ENCODE peak calls at places on chromosomes 3 and 15, in ten cellular contexts. One of them, this sample, is unnamed.

GRCh38 chr3:68403741-68404140 is 528.6 kb downstream of the TAFA4 start:
- DNase-seq in H9: no peak
- DNase-seq in progenitor cell of endocrine pancreas: no peak
- DNase-seq in activated CD4-positive, CD25-positive, alpha-beta regulatory T cell: no peak
- DNase-seq in T-helper 1 cell: no peak
- DNase-seq in T1000: no peak
- DNase-seq in dorsolateral prefrontal cortex: no peak
- DNase-seq in stimulated activated CD8-positive, alpha-beta memory T cell treated with anti-CD3 and anti-CD28 coated beads, Interleukin-15, amount 100 ng/mL, for 1 hour: no peak
- DNase-seq in CD4-positive, alpha-beta T cell: no peak
- DNase-seq in ELR: no peak
- DNase-seq in this sample: no peak

GRCh38 chr15:64426845-64427465 is 33.4 kb upstream of the ZNF609 start:
- DNase-seq in H9: no peak
- DNase-seq in progenitor cell of endocrine pancreas: no peak
- DNase-seq in activated CD4-positive, CD25-positive, alpha-beta regulatory T cell: no peak
- DNase-seq in T-helper 1 cell: no peak
- DNase-seq in T1000: no peak
- DNase-seq in dorsolateral prefrontal cortex: no peak
- DNase-seq in stimulated activated CD8-positive, alpha-beta memory T cell treated with anti-CD3 and anti-CD28 coated beads, Interleukin-15, amount 100 ng/mL, for 1 hour: no peak
- DNase-seq in CD4-positive, alpha-beta T cell: no peak
- DNase-seq in ELR: peak
- DNase-seq in this sample: no peak

GRCh38 chr15:78247895-78248294 is 13.5 kb upstream of the ACSBG1 start:
- DNase-seq in H9: no peak
- DNase-seq in progenitor cell of endocrine pancreas: no peak
- DNase-seq in activated CD4-positive, CD25-positive, alpha-beta regulatory T cell: no peak
- DNase-seq in T-helper 1 cell: no peak
- DNase-seq in T1000: no peak
- DNase-seq in dorsolateral prefrontal cortex: no peak
- DNase-seq in stimulated activated CD8-positive, alpha-beta memory T cell treated with anti-CD3 and anti-CD28 coated beads, Interleukin-15, amount 100 ng/mL, for 1 hour: no peak
- DNase-seq in CD4-positive, alpha-beta T cell: no peak
- DNase-seq in ELR: no peak
- DNase-seq in this sample: no peak

GRCh38 chr15:40266828-40267304 is 16.0 kb downstream of the ANKRD63 start:
- DNase-seq in H9: no peak
- DNase-seq in progenitor cell of endocrine pancreas: no peak
- DNase-seq in activated CD4-positive, CD25-positive, alpha-beta regulatory T cell: no peak
- DNase-seq in T-helper 1 cell: no peak
- DNase-seq in T1000: peak
- DNase-seq in dorsolateral prefrontal cortex: no peak
- DNase-seq in stimulated activated CD8-positive, alpha-beta memory T cell treated with anti-CD3 and anti-CD28 coated beads, Interleukin-15, amount 100 ng/mL, for 1 hour: no peak
- DNase-seq in CD4-positive, alpha-beta T cell: no peak
- DNase-seq in ELR: peak
- DNase-seq in this sample: peak

GRCh38 chr3:142943870-142944269 is 19.6 kb downstream of the PAQR9 start:
- DNase-seq in H9: no peak
- DNase-seq in progenitor cell of endocrine pancreas: no peak
- DNase-seq in activated CD4-positive, CD25-positive, alpha-beta regulatory T cell: no peak
- DNase-seq in T-helper 1 cell: no peak
- DNase-seq in T1000: no peak
- DNase-seq in dorsolateral prefrontal cortex: no peak
- DNase-seq in stimulated activated CD8-positive, alpha-beta memory T cell treated with anti-CD3 and anti-CD28 coated beads, Interleukin-15, amount 100 ng/mL, for 1 hour: no peak
- DNase-seq in CD4-positive, alpha-beta T cell: no peak
- DNase-seq in ELR: peak
- DNase-seq in this sample: no peak

GRCh38 chr3:138265745-138266144 is 63.9 kb downstream of the NME9 start:
- DNase-seq in H9: no peak
- DNase-seq in progenitor cell of endocrine pancreas: no peak
- DNase-seq in activated CD4-positive, CD25-positive, alpha-beta regulatory T cell: no peak
- DNase-seq in T-helper 1 cell: no peak
- DNase-seq in T1000: no peak
- DNase-seq in dorsolateral prefrontal cortex: no peak
- DNase-seq in stimulated activated CD8-positive, alpha-beta memory T cell treated with anti-CD3 and anti-CD28 coated beads, Interleukin-15, amount 100 ng/mL, for 1 hour: no peak
- DNase-seq in CD4-positive, alpha-beta T cell: no peak
- DNase-seq in ELR: no peak
- DNase-seq in this sample: no peak

GRCh38 chr3:112755845-112756671 is 90.6 kb downstream of the CD200R1L start:
- DNase-seq in H9: no peak
- DNase-seq in progenitor cell of endocrine pancreas: no peak
- DNase-seq in activated CD4-positive, CD25-positive, alpha-beta regulatory T cell: no peak
- DNase-seq in T-helper 1 cell: no peak
- DNase-seq in T1000: no peak
- DNase-seq in dorsolateral prefrontal cortex: no peak
- DNase-seq in stimulated activated CD8-positive, alpha-beta memory T cell treated with anti-CD3 and anti-CD28 coated beads, Interleukin-15, amount 100 ng/mL, for 1 hour: no peak
- DNase-seq in CD4-positive, alpha-beta T cell: no peak
- DNase-seq in ELR: no peak
- DNase-seq in this sample: no peak

GRCh38 chr15:96304839-96305238 is 25.7 kb upstream of the NR2F2 start:
- DNase-seq in H9: no peak
- DNase-seq in progenitor cell of endocrine pancreas: no peak
- DNase-seq in activated CD4-positive, CD25-positive, alpha-beta regulatory T cell: no peak
- DNase-seq in T-helper 1 cell: no peak
- DNase-seq in T1000: no peak
- DNase-seq in dorsolateral prefrontal cortex: no peak
- DNase-seq in stimulated activated CD8-positive, alpha-beta memory T cell treated with anti-CD3 and anti-CD28 coated beads, Interleukin-15, amount 100 ng/mL, for 1 hour: no peak
- DNase-seq in CD4-positive, alpha-beta T cell: no peak
- DNase-seq in ELR: no peak
- DNase-seq in this sample: no peak

GRCh38 chr3:45509038-45509767 is 85.3 kb upstream of the LIMD1 start:
- DNase-seq in H9: peak
- DNase-seq in progenitor cell of endocrine pancreas: no peak
- DNase-seq in activated CD4-positive, CD25-positive, alpha-beta regulatory T cell: no peak
- DNase-seq in T-helper 1 cell: no peak
- DNase-seq in T1000: peak
- DNase-seq in dorsolateral prefrontal cortex: peak
- DNase-seq in stimulated activated CD8-positive, alpha-beta memory T cell treated with anti-CD3 and anti-CD28 coated beads, Interleukin-15, amount 100 ng/mL, for 1 hour: no peak
- DNase-seq in CD4-positive, alpha-beta T cell: no peak
- DNase-seq in ELR: peak
- DNase-seq in this sample: peak

GRCh38 chr3:36653095-36653494 is 111.3 kb downstream of the DCLK3 start:
- DNase-seq in H9: no peak
- DNase-seq in progenitor cell of endocrine pancreas: no peak
- DNase-seq in activated CD4-positive, CD25-positive, alpha-beta regulatory T cell: no peak
- DNase-seq in T-helper 1 cell: no peak
- DNase-seq in T1000: peak
- DNase-seq in dorsolateral prefrontal cortex: no peak
- DNase-seq in stimulated activated CD8-positive, alpha-beta memory T cell treated with anti-CD3 and anti-CD28 coated beads, Interleukin-15, amount 100 ng/mL, for 1 hour: no peak
- DNase-seq in CD4-positive, alpha-beta T cell: no peak
- DNase-seq in ELR: peak
- DNase-seq in this sample: peak

GRCh38 chr3:67083277-67083676 is 85.2 kb downstream of the KBTBD8 start:
- DNase-seq in H9: no peak
- DNase-seq in progenitor cell of endocrine pancreas: no peak
- DNase-seq in activated CD4-positive, CD25-positive, alpha-beta regulatory T cell: peak
- DNase-seq in T-helper 1 cell: peak
- DNase-seq in T1000: no peak
- DNase-seq in dorsolateral prefrontal cortex: no peak
- DNase-seq in stimulated activated CD8-positive, alpha-beta memory T cell treated with anti-CD3 and anti-CD28 coated beads, Interleukin-15, amount 100 ng/mL, for 1 hour: peak
- DNase-seq in CD4-positive, alpha-beta T cell: no peak
- DNase-seq in ELR: peak
- DNase-seq in this sample: peak

GRCh38 chr3:53845881-53846133 is 412 bp downstream of the CHDH start:
- DNase-seq in H9: no peak
- DNase-seq in progenitor cell of endocrine pancreas: peak
- DNase-seq in activated CD4-positive, CD25-positive, alpha-beta regulatory T cell: no peak
- DNase-seq in T-helper 1 cell: no peak
- DNase-seq in T1000: no peak
- DNase-seq in dorsolateral prefrontal cortex: no peak
- DNase-seq in stimulated activated CD8-positive, alpha-beta memory T cell treated with anti-CD3 and anti-CD28 coated beads, Interleukin-15, amount 100 ng/mL, for 1 hour: no peak
- DNase-seq in CD4-positive, alpha-beta T cell: no peak
- DNase-seq in ELR: no peak
- DNase-seq in this sample: no peak

GRCh38 chr3:58383476-58383875 is 50.2 kb downstream of the PDHB start:
- DNase-seq in H9: no peak
- DNase-seq in progenitor cell of endocrine pancreas: no peak
- DNase-seq in activated CD4-positive, CD25-positive, alpha-beta regulatory T cell: no peak
- DNase-seq in T-helper 1 cell: no peak
- DNase-seq in T1000: no peak
- DNase-seq in dorsolateral prefrontal cortex: no peak
- DNase-seq in stimulated activated CD8-positive, alpha-beta memory T cell treated with anti-CD3 and anti-CD28 coated beads, Interleukin-15, amount 100 ng/mL, for 1 hour: no peak
- DNase-seq in CD4-positive, alpha-beta T cell: no peak
- DNase-seq in ELR: peak
- DNase-seq in this sample: peak

GRCh38 chr3:171184372-171184771 is 157.9 kb upstream of the SLC2A2 start:
- DNase-seq in H9: no peak
- DNase-seq in progenitor cell of endocrine pancreas: no peak
- DNase-seq in activated CD4-positive, CD25-positive, alpha-beta regulatory T cell: no peak
- DNase-seq in T-helper 1 cell: no peak
- DNase-seq in T1000: no peak
- DNase-seq in dorsolateral prefrontal cortex: no peak
- DNase-seq in stimulated activated CD8-positive, alpha-beta memory T cell treated with anti-CD3 and anti-CD28 coated beads, Interleukin-15, amount 100 ng/mL, for 1 hour: no peak
- DNase-seq in CD4-positive, alpha-beta T cell: no peak
- DNase-seq in ELR: no peak
- DNase-seq in this sample: no peak

GRCh38 chr3:58624550-58624949 is 42.0 kb downstream of the FAM3D start:
- DNase-seq in H9: no peak
- DNase-seq in progenitor cell of endocrine pancreas: no peak
- DNase-seq in activated CD4-positive, CD25-positive, alpha-beta regulatory T cell: no peak
- DNase-seq in T-helper 1 cell: no peak
- DNase-seq in T1000: no peak
- DNase-seq in dorsolateral prefrontal cortex: no peak
- DNase-seq in stimulated activated CD8-positive, alpha-beta memory T cell treated with anti-CD3 and anti-CD28 coated beads, Interleukin-15, amount 100 ng/mL, for 1 hour: no peak
- DNase-seq in CD4-positive, alpha-beta T cell: no peak
- DNase-seq in ELR: no peak
- DNase-seq in this sample: no peak

GRCh38 chr3:56424885-56425284 is 43.4 kb downstream of the ERC2 start:
- DNase-seq in H9: no peak
- DNase-seq in progenitor cell of endocrine pancreas: no peak
- DNase-seq in activated CD4-positive, CD25-positive, alpha-beta regulatory T cell: no peak
- DNase-seq in T-helper 1 cell: no peak
- DNase-seq in T1000: no peak
- DNase-seq in dorsolateral prefrontal cortex: no peak
- DNase-seq in stimulated activated CD8-positive, alpha-beta memory T cell treated with anti-CD3 and anti-CD28 coated beads, Interleukin-15, amount 100 ng/mL, for 1 hour: no peak
- DNase-seq in CD4-positive, alpha-beta T cell: no peak
- DNase-seq in ELR: no peak
- DNase-seq in this sample: no peak

GRCh38 chr15:56242576-56243116 is 1.0 kb downstream of the RFX7 start:
- DNase-seq in H9: no peak
- DNase-seq in progenitor cell of endocrine pancreas: no peak
- DNase-seq in activated CD4-positive, CD25-positive, alpha-beta regulatory T cell: no peak
- DNase-seq in T-helper 1 cell: no peak
- DNase-seq in T1000: no peak
- DNase-seq in dorsolateral prefrontal cortex: no peak
- DNase-seq in stimulated activated CD8-positive, alpha-beta memory T cell treated with anti-CD3 and anti-CD28 coated beads, Interleukin-15, amount 100 ng/mL, for 1 hour: no peak
- DNase-seq in CD4-positive, alpha-beta T cell: no peak
- DNase-seq in ELR: peak
- DNase-seq in this sample: no peak

GRCh38 chr15:31365655-31366127 is 39.1 kb downstream of the KLF13 start:
- DNase-seq in H9: peak
- DNase-seq in progenitor cell of endocrine pancreas: peak
- DNase-seq in activated CD4-positive, CD25-positive, alpha-beta regulatory T cell: peak
- DNase-seq in T-helper 1 cell: peak
- DNase-seq in T1000: no peak
- DNase-seq in dorsolateral prefrontal cortex: peak
- DNase-seq in stimulated activated CD8-positive, alpha-beta memory T cell treated with anti-CD3 and anti-CD28 coated beads, Interleukin-15, amount 100 ng/mL, for 1 hour: peak
- DNase-seq in CD4-positive, alpha-beta T cell: peak
- DNase-seq in ELR: peak
- DNase-seq in this sample: peak

GRCh38 chr3:52770581-52771333 is at the start of gene NEK4:
- DNase-seq in H9: peak
- DNase-seq in progenitor cell of endocrine pancreas: peak
- DNase-seq in activated CD4-positive, CD25-positive, alpha-beta regulatory T cell: peak
- DNase-seq in T-helper 1 cell: peak
- DNase-seq in T1000: peak
- DNase-seq in dorsolateral prefrontal cortex: peak
- DNase-seq in stimulated activated CD8-positive, alpha-beta memory T cell treated with anti-CD3 and anti-CD28 coated beads, Interleukin-15, amount 100 ng/mL, for 1 hour: peak
- DNase-seq in CD4-positive, alpha-beta T cell: peak
- DNase-seq in ELR: peak
- DNase-seq in this sample: peak

GRCh38 chr3:58484049-58484721 is 7.7 kb upstream of the KCTD6 start:
- DNase-seq in H9: no peak
- DNase-seq in progenitor cell of endocrine pancreas: no peak
- DNase-seq in activated CD4-positive, CD25-positive, alpha-beta regulatory T cell: no peak
- DNase-seq in T-helper 1 cell: no peak
- DNase-seq in T1000: no peak
- DNase-seq in dorsolateral prefrontal cortex: no peak
- DNase-seq in stimulated activated CD8-positive, alpha-beta memory T cell treated with anti-CD3 and anti-CD28 coated beads, Interleukin-15, amount 100 ng/mL, for 1 hour: no peak
- DNase-seq in CD4-positive, alpha-beta T cell: no peak
- DNase-seq in ELR: no peak
- DNase-seq in this sample: no peak

GRCh38 chr3:31079691-31080090 is 185.2 kb upstream of the GADL1 start:
- DNase-seq in H9: no peak
- DNase-seq in progenitor cell of endocrine pancreas: no peak
- DNase-seq in activated CD4-positive, CD25-positive, alpha-beta regulatory T cell: no peak
- DNase-seq in T-helper 1 cell: no peak
- DNase-seq in T1000: no peak
- DNase-seq in dorsolateral prefrontal cortex: no peak
- DNase-seq in stimulated activated CD8-positive, alpha-beta memory T cell treated with anti-CD3 and anti-CD28 coated beads, Interleukin-15, amount 100 ng/mL, for 1 hour: no peak
- DNase-seq in CD4-positive, alpha-beta T cell: no peak
- DNase-seq in ELR: peak
- DNase-seq in this sample: no peak

GRCh38 chr3:121759541-121760202 is 10.1 kb upstream of the GOLGB1 start:
- DNase-seq in H9: no peak
- DNase-seq in progenitor cell of endocrine pancreas: no peak
- DNase-seq in activated CD4-positive, CD25-positive, alpha-beta regulatory T cell: no peak
- DNase-seq in T-helper 1 cell: no peak
- DNase-seq in T1000: no peak
- DNase-seq in dorsolateral prefrontal cortex: no peak
- DNase-seq in stimulated activated CD8-positive, alpha-beta memory T cell treated with anti-CD3 and anti-CD28 coated beads, Interleukin-15, amount 100 ng/mL, for 1 hour: no peak
- DNase-seq in CD4-positive, alpha-beta T cell: no peak
- DNase-seq in ELR: no peak
- DNase-seq in this sample: no peak

GRCh38 chr15:74252291-74253080 is 16.4 kb downstream of the CCDC33 start:
- DNase-seq in H9: no peak
- DNase-seq in progenitor cell of endocrine pancreas: no peak
- DNase-seq in activated CD4-positive, CD25-positive, alpha-beta regulatory T cell: no peak
- DNase-seq in T-helper 1 cell: no peak
- DNase-seq in T1000: no peak
- DNase-seq in dorsolateral prefrontal cortex: no peak
- DNase-seq in stimulated activated CD8-positive, alpha-beta memory T cell treated with anti-CD3 and anti-CD28 coated beads, Interleukin-15, amount 100 ng/mL, for 1 hour: no peak
- DNase-seq in CD4-positive, alpha-beta T cell: no peak
- DNase-seq in ELR: peak
- DNase-seq in this sample: peak

GRCh38 chr3:36494461-36495109 is 114.3 kb downstream of the STAC start:
- DNase-seq in H9: no peak
- DNase-seq in progenitor cell of endocrine pancreas: no peak
- DNase-seq in activated CD4-positive, CD25-positive, alpha-beta regulatory T cell: no peak
- DNase-seq in T-helper 1 cell: no peak
- DNase-seq in T1000: no peak
- DNase-seq in dorsolateral prefrontal cortex: no peak
- DNase-seq in stimulated activated CD8-positive, alpha-beta memory T cell treated with anti-CD3 and anti-CD28 coated beads, Interleukin-15, amount 100 ng/mL, for 1 hour: no peak
- DNase-seq in CD4-positive, alpha-beta T cell: no peak
- DNase-seq in ELR: peak
- DNase-seq in this sample: no peak

GRCh38 chr3:72127843-72128242 is 342.9 kb upstream of the PROK2 start:
- DNase-seq in H9: no peak
- DNase-seq in progenitor cell of endocrine pancreas: no peak
- DNase-seq in activated CD4-positive, CD25-positive, alpha-beta regulatory T cell: no peak
- DNase-seq in T-helper 1 cell: no peak
- DNase-seq in T1000: no peak
- DNase-seq in dorsolateral prefrontal cortex: no peak
- DNase-seq in stimulated activated CD8-positive, alpha-beta memory T cell treated with anti-CD3 and anti-CD28 coated beads, Interleukin-15, amount 100 ng/mL, for 1 hour: no peak
- DNase-seq in CD4-positive, alpha-beta T cell: no peak
- DNase-seq in ELR: peak
- DNase-seq in this sample: peak

GRCh38 chr15:74863239-74864056 is 9.7 kb downstream of the SCAMP2 start:
- DNase-seq in H9: no peak
- DNase-seq in progenitor cell of endocrine pancreas: no peak
- DNase-seq in activated CD4-positive, CD25-positive, alpha-beta regulatory T cell: no peak
- DNase-seq in T-helper 1 cell: no peak
- DNase-seq in T1000: no peak
- DNase-seq in dorsolateral prefrontal cortex: no peak
- DNase-seq in stimulated activated CD8-positive, alpha-beta memory T cell treated with anti-CD3 and anti-CD28 coated beads, Interleukin-15, amount 100 ng/mL, for 1 hour: no peak
- DNase-seq in CD4-positive, alpha-beta T cell: no peak
- DNase-seq in ELR: peak
- DNase-seq in this sample: peak

GRCh38 chr3:182305881-182306665 is 487.2 kb upstream of the ATP11B start:
- DNase-seq in H9: no peak
- DNase-seq in progenitor cell of endocrine pancreas: no peak
- DNase-seq in activated CD4-positive, CD25-positive, alpha-beta regulatory T cell: no peak
- DNase-seq in T-helper 1 cell: no peak
- DNase-seq in T1000: no peak
- DNase-seq in dorsolateral prefrontal cortex: no peak
- DNase-seq in stimulated activated CD8-positive, alpha-beta memory T cell treated with anti-CD3 and anti-CD28 coated beads, Interleukin-15, amount 100 ng/mL, for 1 hour: no peak
- DNase-seq in CD4-positive, alpha-beta T cell: no peak
- DNase-seq in ELR: no peak
- DNase-seq in this sample: no peak

GRCh38 chr3:15399970-15400369 is 27.4 kb downstream of the METTL6 start:
- DNase-seq in H9: no peak
- DNase-seq in progenitor cell of endocrine pancreas: no peak
- DNase-seq in activated CD4-positive, CD25-positive, alpha-beta regulatory T cell: no peak
- DNase-seq in T-helper 1 cell: no peak
- DNase-seq in T1000: no peak
- DNase-seq in dorsolateral prefrontal cortex: no peak
- DNase-seq in stimulated activated CD8-positive, alpha-beta memory T cell treated with anti-CD3 and anti-CD28 coated beads, Interleukin-15, amount 100 ng/mL, for 1 hour: no peak
- DNase-seq in CD4-positive, alpha-beta T cell: no peak
- DNase-seq in ELR: no peak
- DNase-seq in this sample: no peak

This sample was measured in kidney tubule cell.